ENCODE peak calls at places on chromosomes 2 and 18, in ten cellular contexts. C is RWPE1; H is activated CD8-positive, alpha-beta memory T cell treated with anti-CD3 and anti-CD28 coated beads for 48 hours; W is tibial artery; K is NCI-H1092 treated with DMSO at 0.1 percent for 48 hours; X is amygdala; Y is left ventricle myocardium superior; F is activated CD4-positive, alpha-beta T cell treated with anti-CD3 and anti-CD28 coated beads, Interleukin-2, amount 50 U/mL, for 4 hours; A is NCI-H2081; I is RCC 7860. L is an unnamed sample.

GRCh38 chr2:41116106-41116797 is 664.4 kb upstream of the SLC8A1 start:
- DNase-seq in C (no peak), H (no peak), W (no peak), K (no peak), X (no peak), Y (no peak), F (no peak), A (no peak), I (peak), L (no peak)

GRCh38 chr2:131036696-131037397 is 56.4 kb downstream of the FAM168B start:
- DNase-seq in C (no peak), H (no peak), W (no peak), K (no peak), X (no peak), Y (no peak), F (no peak), A (no peak), I (no peak), L (no peak)

GRCh38 chr2:223043164-223043941 is 8.6 kb upstream of the KCNE4 start:
- DNase-seq in C (no peak), H (no peak), W (no peak), K (no peak), X (no peak), Y (no peak), F (no peak), A (no peak), I (no peak), L (no peak)

GRCh38 chr2:143254108-143254507 is 124.9 kb downstream of the ARHGAP15 start:
- DNase-seq in C (no peak), H (no peak), W (no peak), K (no peak), X (no peak), Y (no peak), F (peak), A (no peak), I (no peak), L (no peak)

GRCh38 chr18:50716902-50717301 is 102.9 kb downstream of the MRO start:
- DNase-seq in C (no peak), H (no peak), W (no peak), K (no peak), X (no peak), Y (no peak), F (no peak), A (no peak), I (peak), L (no peak)

GRCh38 chr2:42045389-42045788 is 2.4 kb upstream of the PKDCC start:
- DNase-seq in C (no peak), H (no peak), W (no peak), K (no peak), X (no peak), Y (no peak), F (no peak), A (no peak), I (no peak), L (no peak)

GRCh38 chr2:2655451-2655850 is 324.4 kb upstream of the MYT1L start:
- DNase-seq in C (no peak), H (no peak), W (no peak), K (peak), X (no peak), Y (no peak), F (no peak), A (no peak), I (no peak), L (no peak)

GRCh38 chr2:167140767-167141166 is 252.5 kb downstream of the XIRP2 start:
- DNase-seq in C (peak), H (no peak), W (no peak), K (no peak), X (no peak), Y (no peak), F (no peak), A (no peak), I (peak), L (no peak)

GRCh38 chr2:170221317-170222288 is 43.7 kb downstream of the MYO3B start:
- DNase-seq in C (peak), H (no peak), W (no peak), K (no peak), X (no peak), Y (no peak), F (no peak), A (no peak), I (no peak), L (no peak)

GRCh38 chr2:217987391-217987790 is 15.4 kb downstream of the TNS1 start:
- DNase-seq in C (no peak), H (no peak), W (peak), K (no peak), X (no peak), Y (no peak), F (no peak), A (no peak), I (no peak), L (no peak)

GRCh38 chr2:96391828-96392200 is 56.2 kb downstream of the NCAPH start:
- DNase-seq in C (no peak), H (no peak), W (no peak), K (no peak), X (no peak), Y (no peak), F (no peak), A (no peak), I (no peak), L (no peak)

GRCh38 chr2:178550352-178550751 is 70.1 kb downstream of the PLEKHA3 start:
- DNase-seq in C (no peak), H (no peak), W (no peak), K (no peak), X (no peak), Y (no peak), F (no peak), A (no peak), I (no peak), L (no peak)

GRCh38 chr2:159710601-159711180 is 1.6 kb upstream of the MARCHF7 start:
- DNase-seq in C (no peak), H (no peak), W (no peak), K (no peak), X (no peak), Y (no peak), F (no peak), A (no peak), I (no peak), L (no peak)

GRCh38 chr18:75525331-75525730 is 97.8 kb upstream of the SMIM21 start:
- DNase-seq in C (no peak), H (no peak), W (no peak), K (no peak), X (no peak), Y (no peak), F (no peak), A (no peak), I (no peak), L (no peak)

GRCh38 chr2:189854152-189854551 is 69.9 kb downstream of the PMS1 start:
- DNase-seq in C (no peak), H (no peak), W (no peak), K (no peak), X (no peak), Y (no peak), F (no peak), A (no peak), I (no peak), L (no peak)

GRCh38 chr2:16632615-16633014 is 33.0 kb downstream of the CYRIA start:
- DNase-seq in C (no peak), H (no peak), W (no peak), K (peak), X (no peak), Y (no peak), F (no peak), A (no peak), I (no peak), L (no peak)

GRCh38 chr2:242046184-242046826 is 176.8 kb downstream of the RTP5 start:
- DNase-seq in C (no peak), H (no peak), W (no peak), K (no peak), X (no peak), Y (no peak), F (no peak), A (no peak), I (no peak), L (no peak)

GRCh38 chr2:240427729-240428128 is 7.7 kb upstream of the GPC1 start:
- DNase-seq in C (no peak), H (no peak), W (no peak), K (no peak), X (no peak), Y (no peak), F (no peak), A (no peak), I (no peak), L (no peak)

GRCh38 chr18:64165906-64166305 is 17.0 kb upstream of the LINC00305 start:
- DNase-seq in C (no peak), H (no peak), W (no peak), K (no peak), X (no peak), Y (no peak), F (no peak), A (no peak), I (peak), L (no peak)

GRCh38 chr2:216465580-216466197 is 33.0 kb upstream of the RPL37A start:
- DNase-seq in C (no peak), H (no peak), W (no peak), K (no peak), X (no peak), Y (no peak), F (no peak), A (no peak), I (no peak), L (no peak)

GRCh38 chr2:164824865-164825264 is 16.8 kb downstream of the COBLL1 start:
- DNase-seq in C (no peak), H (no peak), W (no peak), K (no peak), X (no peak), Y (no peak), F (no peak), A (no peak), I (peak), L (no peak)

GRCh38 chr2:147456729-147457128 is 388.1 kb upstream of the ACVR2A start:
- DNase-seq in C (no peak), H (no peak), W (no peak), K (no peak), X (no peak), Y (no peak), F (no peak), A (no peak), I (no peak), L (no peak)

GRCh38 chr2:78431241-78431640 is 594.3 kb upstream of the REG3G start:
- DNase-seq in C (peak), H (no peak), W (no peak), K (no peak), X (no peak), Y (no peak), F (no peak), A (peak), I (no peak), L (no peak)

GRCh38 chr2:149089068-149089467 is 50.6 kb downstream of the LYPD6B start:
- DNase-seq in C (no peak), H (no peak), W (no peak), K (no peak), X (no peak), Y (no peak), F (no peak), A (no peak), I (no peak), L (no peak)

GRCh38 chr18:4524096-4524495 is 69.0 kb upstream of the DLGAP1 start:
- DNase-seq in C (no peak), H (no peak), W (no peak), K (no peak), X (no peak), Y (no peak), F (no peak), A (no peak), I (no peak), L (no peak)